ENCODE peak calls at places on chromosomes 4 and X, in nine cellular contexts. One of them, this sample, is unnamed.
A peak's percentile ranks its signal among the peaks of the same experiment; 100 is the strongest.

GRCh38 chr4:7478665-7479064 is 43.9 kb upstream of the PSAPL1 start:
- DNase-seq in cardiac muscle cell: no peak
- DNase-seq in fibroblast of lung: no peak
- DNase-seq in tibial nerve: no peak
- DNase-seq in heart right ventricle: no peak
- DNase-seq in IMR-90: no peak
- DNase-seq in right lobe of liver: no peak
- DNase-seq in H9: no peak
- DNase-seq in left ventricle myocardium inferior: no peak
- DNase-seq in this sample: no peak

GRCh38 chr4:183333983-183334382 is 11.8 kb upstream of the CLDN24 start:
- DNase-seq in cardiac muscle cell: no peak
- DNase-seq in fibroblast of lung: no peak
- DNase-seq in tibial nerve: no peak
- DNase-seq in heart right ventricle: no peak
- DNase-seq in IMR-90: peak; percentile 4
- DNase-seq in right lobe of liver: no peak
- DNase-seq in H9: no peak
- DNase-seq in left ventricle myocardium inferior: no peak
- DNase-seq in this sample: no peak

GRCh38 chr4:153465583-153465921 is 608 bp upstream of the TMEM131L start:
- DNase-seq in cardiac muscle cell: peak; percentile 52
- DNase-seq in fibroblast of lung: peak; percentile 74
- DNase-seq in tibial nerve: no peak
- DNase-seq in heart right ventricle: peak; percentile 48
- DNase-seq in IMR-90: peak; percentile 61
- DNase-seq in right lobe of liver: peak; percentile 71
- DNase-seq in H9: no peak
- DNase-seq in left ventricle myocardium inferior: peak; percentile 51
- DNase-seq in this sample: no peak

GRCh38 chr4:82890913-82891727 is at the start of gene SEC31A:
- DNase-seq in cardiac muscle cell: peak; percentile 97
- DNase-seq in fibroblast of lung: peak; percentile 92
- DNase-seq in tibial nerve: peak; percentile 90
- DNase-seq in heart right ventricle: peak; percentile 97
- DNase-seq in IMR-90: peak; percentile 92
- DNase-seq in right lobe of liver: peak; percentile 98
- DNase-seq in H9: peak; percentile 97
- DNase-seq in left ventricle myocardium inferior: peak; percentile 96
- DNase-seq in this sample: peak; percentile 97

GRCh38 chrX:40504801-40505605 is 75.8 kb upstream of the ATP6AP2 start:
- DNase-seq in cardiac muscle cell: no peak
- DNase-seq in fibroblast of lung: peak; percentile 46
- DNase-seq in tibial nerve: no peak
- DNase-seq in heart right ventricle: no peak
- DNase-seq in IMR-90: peak; percentile 86
- DNase-seq in right lobe of liver: no peak
- DNase-seq in H9: no peak
- DNase-seq in left ventricle myocardium inferior: no peak
- DNase-seq in this sample: no peak

GRCh38 chrX:134849390-134849789 is 141.4 kb upstream of the SMIM10 start:
- DNase-seq in cardiac muscle cell: no peak
- DNase-seq in fibroblast of lung: peak; percentile 54
- DNase-seq in tibial nerve: no peak
- DNase-seq in heart right ventricle: no peak
- DNase-seq in IMR-90: peak; percentile 70
- DNase-seq in right lobe of liver: no peak
- DNase-seq in H9: no peak
- DNase-seq in left ventricle myocardium inferior: no peak
- DNase-seq in this sample: no peak

GRCh38 chrX:135596495-135596894 is 76.0 kb downstream of the INTS6L start:
- DNase-seq in cardiac muscle cell: peak; percentile 61
- DNase-seq in fibroblast of lung: peak; percentile 34
- DNase-seq in tibial nerve: no peak
- DNase-seq in heart right ventricle: peak; percentile 34
- DNase-seq in IMR-90: peak; percentile 16
- DNase-seq in right lobe of liver: peak; percentile 31
- DNase-seq in H9: peak; percentile 66
- DNase-seq in left ventricle myocardium inferior: peak; percentile 14
- DNase-seq in this sample: peak; percentile 24

GRCh38 chr4:158821228-158822009 is 52.6 kb downstream of the FNIP2 start:
- DNase-seq in cardiac muscle cell: no peak
- DNase-seq in fibroblast of lung: no peak
- DNase-seq in tibial nerve: no peak
- DNase-seq in heart right ventricle: no peak
- DNase-seq in IMR-90: peak; percentile 55
- DNase-seq in right lobe of liver: no peak
- DNase-seq in H9: no peak
- DNase-seq in left ventricle myocardium inferior: no peak
- DNase-seq in this sample: no peak

GRCh38 chr4:176137626-176138025 is 57.8 kb downstream of the SPATA4 start:
- DNase-seq in cardiac muscle cell: no peak
- DNase-seq in fibroblast of lung: no peak
- DNase-seq in tibial nerve: no peak
- DNase-seq in heart right ventricle: no peak
- DNase-seq in IMR-90: peak; percentile 60
- DNase-seq in right lobe of liver: no peak
- DNase-seq in H9: no peak
- DNase-seq in left ventricle myocardium inferior: no peak
- DNase-seq in this sample: no peak

GRCh38 chr4:110840221-110840654 is 217.4 kb upstream of the PITX2 start:
- DNase-seq in cardiac muscle cell: no peak
- DNase-seq in fibroblast of lung: peak; percentile 85
- DNase-seq in tibial nerve: no peak
- DNase-seq in heart right ventricle: no peak
- DNase-seq in IMR-90: peak; percentile 72
- DNase-seq in right lobe of liver: no peak
- DNase-seq in H9: no peak
- DNase-seq in left ventricle myocardium inferior: no peak
- DNase-seq in this sample: no peak

GRCh38 chr4:63105839-63106238 is 1303.4 kb downstream of the TECRL start:
- DNase-seq in cardiac muscle cell: no peak
- DNase-seq in fibroblast of lung: no peak
- DNase-seq in tibial nerve: no peak
- DNase-seq in heart right ventricle: no peak
- DNase-seq in IMR-90: no peak
- DNase-seq in right lobe of liver: no peak
- DNase-seq in H9: peak; percentile 26
- DNase-seq in left ventricle myocardium inferior: no peak
- DNase-seq in this sample: no peak

DNA sequence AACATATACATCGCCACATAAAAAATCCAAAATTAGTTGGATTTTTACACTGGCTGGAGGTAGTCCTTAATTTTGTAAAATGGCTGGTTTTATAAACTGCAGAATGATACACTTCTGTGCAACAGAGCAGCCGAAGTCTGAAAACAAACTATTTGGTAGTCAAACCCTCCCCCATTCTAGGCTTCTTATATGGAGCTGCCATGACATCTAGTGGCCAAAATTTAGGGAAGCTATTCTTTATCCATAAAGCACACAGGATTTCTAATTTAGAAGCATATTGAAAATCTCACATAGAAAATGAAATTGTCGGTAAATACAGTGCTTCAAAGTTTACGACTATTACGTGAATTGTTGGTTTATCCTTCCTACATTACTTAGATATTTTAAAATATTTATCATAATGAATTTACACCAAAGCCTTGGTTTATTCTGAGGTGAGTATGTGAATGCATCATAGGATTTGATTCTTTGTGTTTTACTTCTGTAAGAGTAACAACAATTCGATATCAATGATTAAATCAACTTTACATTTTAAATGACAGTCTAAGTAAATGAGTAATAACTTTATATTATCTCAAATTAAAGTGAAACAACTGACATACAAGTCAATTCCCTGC is 113.4 kb upstream of the FAM241A start:
- DNase-seq in cardiac muscle cell: peak; percentile 81
- DNase-seq in fibroblast of lung: peak; percentile 74
- DNase-seq in tibial nerve: no peak
- DNase-seq in heart right ventricle: no peak
- DNase-seq in IMR-90: peak; percentile 50
- DNase-seq in right lobe of liver: no peak
- DNase-seq in H9: no peak
- DNase-seq in left ventricle myocardium inferior: no peak
- DNase-seq in this sample: no peak
- TF ChIP-seq CTCF in cardiac muscle cell: peak; percentile 71
- TF ChIP-seq CTCF in fibroblast of lung: peak; percentile 76
- TF ChIP-seq CTCF in tibial nerve: peak; percentile 51
- TF ChIP-seq CTCF in heart right ventricle: peak; percentile 54
- TF ChIP-seq CTCF in IMR-90: peak; percentile 69
- TF ChIP-seq CTCF in right lobe of liver: peak; percentile 63
- TF ChIP-seq CTCF in H9: peak; percentile 88
- TF ChIP-seq CTCF in left ventricle myocardium inferior: peak; percentile 61
- TF ChIP-seq CTCF in this sample: no peak

DNA sequence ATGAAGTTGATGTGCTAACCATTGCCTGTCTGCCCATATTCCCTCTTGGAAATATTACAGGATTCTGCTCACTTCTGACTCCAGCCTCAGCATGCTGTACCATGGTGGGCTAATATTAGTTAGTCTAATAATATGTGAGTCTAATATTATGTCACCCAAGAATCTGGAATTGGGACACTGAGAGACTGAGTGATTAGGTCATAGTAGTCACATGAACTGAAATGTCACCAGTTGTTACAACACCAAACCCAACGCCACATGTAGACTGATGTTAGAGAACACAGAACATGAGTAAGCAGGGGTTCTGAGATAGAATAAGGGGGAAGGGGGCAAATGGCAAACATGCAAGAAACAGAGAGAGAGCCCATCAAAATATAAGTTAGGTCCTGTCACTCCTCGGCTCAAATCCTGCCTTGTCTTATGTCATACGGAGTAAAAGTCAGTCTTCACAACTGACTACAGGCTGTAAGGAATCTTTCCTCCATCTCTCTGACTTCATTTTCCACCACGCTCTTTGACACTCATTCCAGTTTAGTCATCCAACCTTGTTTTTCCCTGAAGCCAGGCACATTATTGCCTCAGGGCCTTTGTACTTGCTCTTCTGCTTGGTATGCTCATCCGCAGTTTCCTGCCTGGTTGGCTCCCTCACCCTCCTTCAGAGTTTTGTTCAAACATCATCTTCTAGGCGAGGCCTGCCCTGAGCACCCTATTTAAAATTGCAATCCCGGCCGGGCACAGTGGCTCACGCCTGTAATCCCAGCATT is 9.6 kb upstream of the SLAIN2 start:
- DNase-seq in cardiac muscle cell: no peak
- DNase-seq in fibroblast of lung: peak; percentile 79
- DNase-seq in tibial nerve: no peak
- DNase-seq in heart right ventricle: no peak
- DNase-seq in IMR-90: peak; percentile 66
- DNase-seq in right lobe of liver: no peak
- DNase-seq in H9: no peak
- DNase-seq in left ventricle myocardium inferior: no peak
- DNase-seq in this sample: no peak
- H3K27ac ChIP-seq in cardiac muscle cell: no peak overlapping the region
- H3K27ac ChIP-seq in fibroblast of lung: peak overlapping the region; percentile 66
- H3K27ac ChIP-seq in tibial nerve: no peak overlapping the region
- H3K27ac ChIP-seq in heart right ventricle: no peak overlapping the region
- H3K27ac ChIP-seq in IMR-90: no peak overlapping the region
- H3K27ac ChIP-seq in right lobe of liver: no peak overlapping the region
- H3K27ac ChIP-seq in H9: no peak overlapping the region
- H3K27ac ChIP-seq in left ventricle myocardium inferior: no peak overlapping the region
- H3K27ac ChIP-seq in this sample: no peak overlapping the region

GRCh38 chr4:2288051-2288541 is 26.2 kb upstream of the MXD4 start:
- DNase-seq in cardiac muscle cell: no peak
- DNase-seq in fibroblast of lung: no peak
- DNase-seq in tibial nerve: no peak
- DNase-seq in heart right ventricle: no peak
- DNase-seq in IMR-90: no peak
- DNase-seq in right lobe of liver: no peak
- DNase-seq in H9: peak; percentile 18
- DNase-seq in left ventricle myocardium inferior: no peak
- DNase-seq in this sample: no peak
- H3K4me1 ChIP-seq in cardiac muscle cell: no peaks in the 10 kb centered on the region
- H3K4me1 ChIP-seq in fibroblast of lung: peaks cover 14% of the 10 kb centered on the region
- H3K4me1 ChIP-seq in tibial nerve: peaks cover 18% of the 10 kb centered on the region
- H3K4me1 ChIP-seq in heart right ventricle: no peaks in the 10 kb centered on the region
- H3K4me1 ChIP-seq in IMR-90: peaks cover 12% of the 10 kb centered on the region
- H3K4me1 ChIP-seq in right lobe of liver: no peaks in the 10 kb centered on the region
- H3K4me1 ChIP-seq in H9: no peaks in the 10 kb centered on the region
- H3K4me1 ChIP-seq in left ventricle myocardium inferior: peaks cover 3% of the 10 kb centered on the region
- H3K4me1 ChIP-seq in this sample: peaks cover 70% of the 10 kb centered on the region

DNA sequence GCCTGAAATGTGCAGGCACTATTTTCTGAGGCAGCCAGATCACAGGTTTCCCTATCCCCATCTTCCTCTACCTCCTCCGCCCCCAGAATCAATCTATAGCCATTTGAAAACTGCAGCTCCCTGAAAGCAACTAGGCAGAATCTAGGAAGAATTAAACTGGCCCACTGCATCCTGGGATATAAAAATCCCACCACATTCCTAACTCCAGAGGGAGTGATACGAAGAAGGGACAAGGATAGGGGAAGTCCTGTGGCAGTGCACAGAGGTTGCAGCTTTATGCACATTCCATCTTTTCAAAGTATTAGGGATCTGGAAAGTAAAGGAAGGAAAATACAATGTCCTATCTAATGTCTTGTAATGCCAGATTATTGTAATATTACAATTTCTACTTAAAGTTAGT is 18.3 kb upstream of the HERC3 start:
- DNase-seq in cardiac muscle cell: peak; percentile 15
- DNase-seq in fibroblast of lung: peak; percentile 35
- DNase-seq in tibial nerve: no peak
- DNase-seq in heart right ventricle: no peak
- DNase-seq in IMR-90: peak; percentile 42
- DNase-seq in right lobe of liver: no peak
- DNase-seq in H9: peak; percentile 49
- DNase-seq in left ventricle myocardium inferior: no peak
- DNase-seq in this sample: no peak
- TF ChIP-seq CTCF in cardiac muscle cell: peak; percentile 27
- TF ChIP-seq CTCF in fibroblast of lung: peak; percentile 15
- TF ChIP-seq CTCF in tibial nerve: peak; percentile 8
- TF ChIP-seq CTCF in heart right ventricle: peak; percentile 34
- TF ChIP-seq CTCF in IMR-90: peak; percentile 59
- TF ChIP-seq CTCF in right lobe of liver: peak; percentile 17
- TF ChIP-seq CTCF in H9: peak; percentile 59
- TF ChIP-seq CTCF in left ventricle myocardium inferior: peak; percentile 36
- TF ChIP-seq CTCF in this sample: no peak

This sample was measured in CD8-positive, alpha-beta T cell.